ENCODE peak calls at places on chromosome X, in six cellular contexts. One of them, this sample, is unnamed.

GRCh38 chrX:78945186-78945912 is at the start of gene P2RY10:
- DNase-seq in CD8-positive, alpha-beta T cell: peak; percentile 51
- DNase-seq in WERI-Rb-1: no peak
- DNase-seq in psoas muscle: no peak
- DNase-seq in suprapubic skin: no peak
- DNase-seq in mesenchymal stem cell: no peak
- DNase-seq in this sample: no peak

GRCh38 chrX:119573840-119574393 is 446 bp upstream of the UBE2A start:
- DNase-seq in CD8-positive, alpha-beta T cell: no peak
- DNase-seq in WERI-Rb-1: peak; percentile 8
- DNase-seq in psoas muscle: peak; percentile 53
- DNase-seq in suprapubic skin: peak; percentile 76
- DNase-seq in mesenchymal stem cell: peak; percentile 48
- DNase-seq in this sample: peak; percentile 37

GRCh38 chrX:70254063-70254400 is 6.0 kb downstream of the P2RY4 start:
- DNase-seq in CD8-positive, alpha-beta T cell: no peak
- DNase-seq in WERI-Rb-1: no peak
- DNase-seq in psoas muscle: no peak
- DNase-seq in suprapubic skin: no peak
- DNase-seq in mesenchymal stem cell: no peak
- DNase-seq in this sample: no peak

GRCh38 chrX:24243692-24244091 is 70.2 kb downstream of the SUPT20HL2 start:
- DNase-seq in CD8-positive, alpha-beta T cell: no peak
- DNase-seq in WERI-Rb-1: no peak
- DNase-seq in psoas muscle: no peak
- DNase-seq in suprapubic skin: no peak
- DNase-seq in mesenchymal stem cell: no peak
- DNase-seq in this sample: no peak

GRCh38 chrX:97763391-97763790 is 879.7 kb downstream of the RPA4 start:
- DNase-seq in CD8-positive, alpha-beta T cell: no peak
- DNase-seq in WERI-Rb-1: no peak
- DNase-seq in psoas muscle: no peak
- DNase-seq in suprapubic skin: no peak
- DNase-seq in mesenchymal stem cell: no peak
- DNase-seq in this sample: no peak

GRCh38 chrX:72306085-72306801 is 529 bp upstream of the CITED1 start:
- DNase-seq in CD8-positive, alpha-beta T cell: no peak
- DNase-seq in WERI-Rb-1: peak; percentile 17
- DNase-seq in psoas muscle: no peak
- DNase-seq in suprapubic skin: no peak
- DNase-seq in mesenchymal stem cell: peak; percentile 13
- DNase-seq in this sample: no peak

GRCh38 chrX:262391-262909 is 18.7 kb upstream of the PLCXD1 start:
- DNase-seq in CD8-positive, alpha-beta T cell: no peak
- DNase-seq in WERI-Rb-1: peak; percentile 6
- DNase-seq in psoas muscle: peak; percentile 25
- DNase-seq in suprapubic skin: no peak
- DNase-seq in mesenchymal stem cell: no peak
- DNase-seq in this sample: no peak

GRCh38 chrX:39261446-39262147 is 460.3 kb downstream of the MID1IP1 start:
- DNase-seq in CD8-positive, alpha-beta T cell: no peak
- DNase-seq in WERI-Rb-1: peak; percentile 47
- DNase-seq in psoas muscle: no peak
- DNase-seq in suprapubic skin: no peak
- DNase-seq in mesenchymal stem cell: peak; percentile 33
- DNase-seq in this sample: no peak

GRCh38 chrX:16839852-16840460 is 30.2 kb downstream of the RBBP7 start:
- DNase-seq in CD8-positive, alpha-beta T cell: no peak
- DNase-seq in WERI-Rb-1: peak; percentile 75
- DNase-seq in psoas muscle: no peak
- DNase-seq in suprapubic skin: no peak
- DNase-seq in mesenchymal stem cell: peak; percentile 76
- DNase-seq in this sample: no peak

GRCh38 chrX:56798866-56799864 is 70.1 kb downstream of the NBDY start:
- DNase-seq in CD8-positive, alpha-beta T cell: no peak
- DNase-seq in WERI-Rb-1: peak; percentile 78
- DNase-seq in psoas muscle: peak; percentile 62
- DNase-seq in suprapubic skin: no peak
- DNase-seq in mesenchymal stem cell: no peak
- DNase-seq in this sample: no peak

GRCh38 chrX:12245650-12246645 is 107.7 kb downstream of the FRMPD4 start:
- DNase-seq in CD8-positive, alpha-beta T cell: no peak
- DNase-seq in WERI-Rb-1: no peak
- DNase-seq in psoas muscle: no peak
- DNase-seq in suprapubic skin: no peak
- DNase-seq in mesenchymal stem cell: peak; percentile 57
- DNase-seq in this sample: no peak

GRCh38 chrX:153771686-153772607 is 7.9 kb downstream of the PLXNB3 start:
- DNase-seq in CD8-positive, alpha-beta T cell: no peak
- DNase-seq in WERI-Rb-1: no peak
- DNase-seq in psoas muscle: peak; percentile 36
- DNase-seq in suprapubic skin: no peak
- DNase-seq in mesenchymal stem cell: no peak
- DNase-seq in this sample: no peak

GRCh38 chrX:138708268-138708667 is 3.2 kb downstream of the FGF13 start:
- DNase-seq in CD8-positive, alpha-beta T cell: no peak
- DNase-seq in WERI-Rb-1: no peak
- DNase-seq in psoas muscle: no peak
- DNase-seq in suprapubic skin: no peak
- DNase-seq in mesenchymal stem cell: no peak
- DNase-seq in this sample: no peak

GRCh38 chrX:120311632-120312000 is 355 bp upstream of the TMEM255A start:
- DNase-seq in CD8-positive, alpha-beta T cell: no peak
- DNase-seq in WERI-Rb-1: no peak
- DNase-seq in psoas muscle: no peak
- DNase-seq in suprapubic skin: no peak
- DNase-seq in mesenchymal stem cell: no peak
- DNase-seq in this sample: no peak

GRCh38 chrX:51614353-51614752 is 4.4 kb downstream of the CENPVL3 start:
- DNase-seq in CD8-positive, alpha-beta T cell: no peak
- DNase-seq in WERI-Rb-1: no peak
- DNase-seq in psoas muscle: no peak
- DNase-seq in suprapubic skin: no peak
- DNase-seq in mesenchymal stem cell: peak; percentile 43
- DNase-seq in this sample: no peak

GRCh38 chrX:11188664-11189063 is 77.5 kb downstream of the HCCS start:
- DNase-seq in CD8-positive, alpha-beta T cell: no peak
- DNase-seq in WERI-Rb-1: no peak
- DNase-seq in psoas muscle: no peak
- DNase-seq in suprapubic skin: no peak
- DNase-seq in mesenchymal stem cell: no peak
- DNase-seq in this sample: no peak

GRCh38 chrX:1060562-1060960 is 151.9 kb downstream of the CRLF2 start:
- DNase-seq in CD8-positive, alpha-beta T cell: no peak
- DNase-seq in WERI-Rb-1: no peak
- DNase-seq in psoas muscle: no peak
- DNase-seq in suprapubic skin: peak; percentile 54
- DNase-seq in mesenchymal stem cell: no peak
- DNase-seq in this sample: no peak

GRCh38 chrX:154818916-154819770 is 13.9 kb upstream of the MPP1 start:
- DNase-seq in CD8-positive, alpha-beta T cell: no peak
- DNase-seq in WERI-Rb-1: peak; percentile 30
- DNase-seq in psoas muscle: no peak
- DNase-seq in suprapubic skin: no peak
- DNase-seq in mesenchymal stem cell: no peak
- DNase-seq in this sample: no peak

GRCh38 chrX:132751043-132751690 is 207.3 kb downstream of the HS6ST2 start:
- DNase-seq in CD8-positive, alpha-beta T cell: no peak
- DNase-seq in WERI-Rb-1: no peak
- DNase-seq in psoas muscle: no peak
- DNase-seq in suprapubic skin: no peak
- DNase-seq in mesenchymal stem cell: no peak
- DNase-seq in this sample: no peak

GRCh38 chrX:17584248-17584681 is 153.0 kb upstream of the SCML1 start:
- DNase-seq in CD8-positive, alpha-beta T cell: no peak
- DNase-seq in WERI-Rb-1: no peak
- DNase-seq in psoas muscle: no peak
- DNase-seq in suprapubic skin: no peak
- DNase-seq in mesenchymal stem cell: no peak
- DNase-seq in this sample: no peak

GRCh38 chrX:122421434-122422121 is 762.5 kb upstream of the GRIA3 start:
- DNase-seq in CD8-positive, alpha-beta T cell: no peak
- DNase-seq in WERI-Rb-1: no peak
- DNase-seq in psoas muscle: no peak
- DNase-seq in suprapubic skin: no peak
- DNase-seq in mesenchymal stem cell: no peak
- DNase-seq in this sample: no peak

GRCh38 chrX:20527458-20528099 is 260.9 kb upstream of the RPS6KA3 start:
- DNase-seq in CD8-positive, alpha-beta T cell: no peak
- DNase-seq in WERI-Rb-1: no peak
- DNase-seq in psoas muscle: peak; percentile 48
- DNase-seq in suprapubic skin: no peak
- DNase-seq in mesenchymal stem cell: peak; percentile 40
- DNase-seq in this sample: no peak

GRCh38 chrX:12080265-12080664 is 58.0 kb upstream of the FRMPD4 start:
- DNase-seq in CD8-positive, alpha-beta T cell: no peak
- DNase-seq in WERI-Rb-1: peak; percentile 8
- DNase-seq in psoas muscle: no peak
- DNase-seq in suprapubic skin: no peak
- DNase-seq in mesenchymal stem cell: peak; percentile 41
- DNase-seq in this sample: no peak

DNA sequence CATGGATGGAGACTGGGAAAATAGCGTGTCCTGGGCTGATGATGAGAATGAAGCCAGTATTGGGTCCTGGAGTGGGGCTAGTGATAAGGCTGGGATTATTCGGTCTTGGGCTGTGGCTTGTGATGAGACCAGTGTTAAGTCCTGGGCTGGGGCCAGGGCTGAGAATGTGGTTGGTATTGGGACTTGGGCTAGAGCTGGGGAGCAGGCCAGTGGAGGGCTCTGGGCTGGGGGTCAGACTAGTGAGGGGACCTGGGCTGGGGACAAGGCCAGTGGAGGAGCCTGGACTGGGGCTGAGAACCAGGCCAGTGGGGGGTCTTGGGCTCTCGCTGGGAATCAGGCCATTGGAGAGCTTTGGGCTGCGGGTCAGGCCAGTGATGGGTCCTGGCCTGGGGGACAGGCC is 6.7 kb downstream of the ARMCX4 start:
- DNase-seq in CD8-positive, alpha-beta T cell: no peak
- DNase-seq in WERI-Rb-1: no peak
- DNase-seq in psoas muscle: no peak
- DNase-seq in suprapubic skin: no peak
- DNase-seq in mesenchymal stem cell: no peak
- DNase-seq in this sample: no peak
- H3K9me3 ChIP-seq in CD8-positive, alpha-beta T cell: no peaks in the 10 kb centered on the region
- H3K9me3 ChIP-seq in WERI-Rb-1: no peaks in the 10 kb centered on the region
- H3K9me3 ChIP-seq in psoas muscle: no peaks in the 10 kb centered on the region
- H3K9me3 ChIP-seq in suprapubic skin: no peaks in the 10 kb centered on the region
- H3K9me3 ChIP-seq in mesenchymal stem cell: no peaks in the 10 kb centered on the region
- H3K9me3 ChIP-seq in this sample: no peaks in the 10 kb centered on the region

GRCh38 chrX:146054311-146054710 is 236.7 kb downstream of the SLITRK2 start:
- DNase-seq in CD8-positive, alpha-beta T cell: no peak
- DNase-seq in WERI-Rb-1: no peak
- DNase-seq in psoas muscle: no peak
- DNase-seq in suprapubic skin: no peak
- DNase-seq in mesenchymal stem cell: no peak
- DNase-seq in this sample: no peak
- H3K9me3 ChIP-seq in CD8-positive, alpha-beta T cell: no peaks in the 10 kb centered on the region
- H3K9me3 ChIP-seq in WERI-Rb-1: no peaks in the 10 kb centered on the region
- H3K9me3 ChIP-seq in psoas muscle: no peaks in the 10 kb centered on the region
- H3K9me3 ChIP-seq in suprapubic skin: no peaks in the 10 kb centered on the region
- H3K9me3 ChIP-seq in mesenchymal stem cell: peaks cover 3% of the 10 kb centered on the region
- H3K9me3 ChIP-seq in this sample: no peaks in the 10 kb centered on the region

GRCh38 chrX:149010026-149010898 is 494.8 kb downstream of the IDS start:
- DNase-seq in CD8-positive, alpha-beta T cell: no peak
- DNase-seq in WERI-Rb-1: no peak
- DNase-seq in psoas muscle: no peak
- DNase-seq in suprapubic skin: no peak
- DNase-seq in mesenchymal stem cell: no peak
- DNase-seq in this sample: no peak

GRCh38 chrX:149010899-149011224 is 494.2 kb downstream of the IDS start:
- DNase-seq in CD8-positive, alpha-beta T cell: no peak
- DNase-seq in WERI-Rb-1: no peak
- DNase-seq in psoas muscle: no peak
- DNase-seq in suprapubic skin: no peak
- DNase-seq in mesenchymal stem cell: no peak
- DNase-seq in this sample: no peak

DNA sequence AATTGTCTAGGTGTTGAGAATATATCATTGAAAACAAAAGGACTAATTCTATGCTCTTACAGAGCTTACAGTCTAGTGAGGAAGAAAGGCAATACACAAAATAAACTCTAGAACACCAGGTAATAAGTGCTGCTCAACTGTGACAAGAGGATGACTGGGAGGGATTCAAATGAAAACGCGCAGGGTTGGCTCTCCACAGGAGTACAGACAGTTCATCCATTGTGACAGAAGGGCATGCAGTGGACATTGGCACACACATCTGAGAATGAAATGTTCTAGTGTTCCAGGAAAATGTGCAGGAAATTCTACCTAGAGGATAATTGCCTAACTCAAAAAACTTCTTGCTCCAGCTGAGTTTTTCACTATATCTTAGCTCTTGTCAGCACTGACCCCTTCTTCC is 492.0 kb downstream of the IDS start:
- DNase-seq in CD8-positive, alpha-beta T cell: no peak
- DNase-seq in WERI-Rb-1: no peak
- DNase-seq in psoas muscle: no peak
- DNase-seq in suprapubic skin: no peak
- DNase-seq in mesenchymal stem cell: no peak
- DNase-seq in this sample: no peak
- H3K9me3 ChIP-seq in CD8-positive, alpha-beta T cell: no peaks in the 10 kb centered on the region
- H3K9me3 ChIP-seq in WERI-Rb-1: no peaks in the 10 kb centered on the region
- H3K9me3 ChIP-seq in psoas muscle: no peaks in the 10 kb centered on the region
- H3K9me3 ChIP-seq in suprapubic skin: no peaks in the 10 kb centered on the region
- H3K9me3 ChIP-seq in mesenchymal stem cell: no peaks in the 10 kb centered on the region
- H3K9me3 ChIP-seq in this sample: no peaks in the 10 kb centered on the region

GRCh38 chrX:130330146-130330545 is 9.6 kb upstream of the SLC25A14 start:
- DNase-seq in CD8-positive, alpha-beta T cell: no peak
- DNase-seq in WERI-Rb-1: no peak
- DNase-seq in psoas muscle: no peak
- DNase-seq in suprapubic skin: no peak
- DNase-seq in mesenchymal stem cell: no peak
- DNase-seq in this sample: no peak
- H3K9me3 ChIP-seq in CD8-positive, alpha-beta T cell: no peaks in the 10 kb centered on the region
- H3K9me3 ChIP-seq in WERI-Rb-1: no peaks in the 10 kb centered on the region
- H3K9me3 ChIP-seq in psoas muscle: no peaks in the 10 kb centered on the region
- H3K9me3 ChIP-seq in suprapubic skin: no peaks in the 10 kb centered on the region
- H3K9me3 ChIP-seq in mesenchymal stem cell: no peaks in the 10 kb centered on the region
- H3K9me3 ChIP-seq in this sample: no peaks in the 10 kb centered on the region

DNA sequence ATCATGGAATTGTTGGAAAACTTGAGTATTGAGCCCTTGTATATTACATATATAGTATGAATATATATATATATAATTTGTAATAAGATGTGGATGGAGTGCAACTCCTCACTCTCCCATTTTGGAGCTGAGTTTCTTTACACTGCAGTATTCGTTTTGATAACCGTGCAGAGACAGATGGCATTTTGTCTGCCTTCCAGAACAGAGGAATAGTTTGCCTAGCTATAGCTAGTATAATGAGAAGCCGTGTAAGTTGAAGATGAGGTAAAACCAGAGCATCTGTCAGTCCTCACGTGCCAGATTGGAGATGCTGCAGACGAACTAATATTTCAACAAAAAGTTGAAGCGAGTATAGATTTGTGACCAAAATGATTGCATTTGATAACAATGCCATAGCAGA is 180.5 kb downstream of the FMR1NB start:
- DNase-seq in CD8-positive, alpha-beta T cell: no peak
- DNase-seq in WERI-Rb-1: no peak
- DNase-seq in psoas muscle: no peak
- DNase-seq in suprapubic skin: no peak
- DNase-seq in mesenchymal stem cell: no peak
- DNase-seq in this sample: no peak
- H3K9me3 ChIP-seq in CD8-positive, alpha-beta T cell: no peaks in the 10 kb centered on the region
- H3K9me3 ChIP-seq in WERI-Rb-1: no peaks in the 10 kb centered on the region
- H3K9me3 ChIP-seq in psoas muscle: no peaks in the 10 kb centered on the region
- H3K9me3 ChIP-seq in suprapubic skin: no peaks in the 10 kb centered on the region
- H3K9me3 ChIP-seq in mesenchymal stem cell: peaks cover 2% of the 10 kb centered on the region
- H3K9me3 ChIP-seq in this sample: no peaks in the 10 kb centered on the region

GRCh38 chrX:151828434-151829080 is 84.1 kb upstream of the MAGEA4 start:
- DNase-seq in CD8-positive, alpha-beta T cell: no peak
- DNase-seq in WERI-Rb-1: no peak
- DNase-seq in psoas muscle: no peak
- DNase-seq in suprapubic skin: no peak
- DNase-seq in mesenchymal stem cell: no peak
- DNase-seq in this sample: no peak
- H3K9me3 ChIP-seq in CD8-positive, alpha-beta T cell: no peaks in the 10 kb centered on the region
- H3K9me3 ChIP-seq in WERI-Rb-1: no peaks in the 10 kb centered on the region
- H3K9me3 ChIP-seq in psoas muscle: no peaks in the 10 kb centered on the region
- H3K9me3 ChIP-seq in suprapubic skin: no peaks in the 10 kb centered on the region
- H3K9me3 ChIP-seq in mesenchymal stem cell: peaks cover 2% of the 10 kb centered on the region
- H3K9me3 ChIP-seq in this sample: no peaks in the 10 kb centered on the region